ENCODE peak calls at places on chromosomes 7 and 10, in seven cellular contexts. I is pancreas; O is AG08395; S is cardiac fibroblast; H is fibroblast of the aortic adventitia; J is brain microvascular endothelial cell; G is activated naive CD4-positive, alpha-beta T cell. M is an unnamed sample.

GRCh38 chr7:149856-150636 is 42.3 kb upstream of the FAM20C start:
- DNase-seq in I (peak), O (no peak), S (no peak), H (no peak), J (no peak), G (no peak), M (peak)

GRCh38 chr7:132187391-132187790 is 388.9 kb downstream of the PLXNA4 start:
- DNase-seq in I (no peak), O (no peak), S (no peak), H (no peak), J (no peak), G (no peak), M (no peak)

GRCh38 chr7:91344911-91345310 is 80.7 kb downstream of the FZD1 start:
- DNase-seq in I (no peak), O (no peak), S (peak), H (no peak), J (no peak), G (no peak), M (no peak)

GRCh38 chr7:26083113-26083512 is 68.9 kb upstream of the NFE2L3 start:
- DNase-seq in I (no peak), O (no peak), S (peak), H (no peak), J (no peak), G (no peak), M (no peak)

GRCh38 chr7:50507898-50508470 is 57.2 kb downstream of the DDC start:
- DNase-seq in I (no peak), O (no peak), S (no peak), H (no peak), J (no peak), G (no peak), M (no peak)

GRCh38 chr10:35372329-35372728 is 36.0 kb downstream of the CCNY start:
- DNase-seq in I (no peak), O (peak), S (peak), H (peak), J (no peak), G (no peak), M (peak)

GRCh38 chr7:141675431-141676210 is 26.3 kb downstream of the DENND11 start:
- DNase-seq in I (no peak), O (no peak), S (no peak), H (no peak), J (no peak), G (no peak), M (no peak)

GRCh38 chr7:70700935-70701425 is 431.0 kb upstream of the GALNT17 start:
- DNase-seq in I (no peak), O (no peak), S (no peak), H (no peak), J (no peak), G (no peak), M (no peak)

GRCh38 chr10:6204063-6204340 is 1.3 kb downstream of the PFKFB3 start:
- DNase-seq in I (peak), O (peak), S (no peak), H (no peak), J (no peak), G (peak), M (peak)

GRCh38 chr7:116691664-116692063 is 19.7 kb downstream of the MET start:
- DNase-seq in I (no peak), O (no peak), S (peak), H (peak), J (peak), G (no peak), M (no peak)

GRCh38 chr7:98892609-98893008 is 14.3 kb downstream of the TRRAP start:
- DNase-seq in I (no peak), O (no peak), S (no peak), H (no peak), J (no peak), G (no peak), M (no peak)

GRCh38 chr10:71740069-71740468 is 20.5 kb upstream of the C10orf105 start:
- DNase-seq in I (no peak), O (peak), S (peak), H (peak), J (no peak), G (no peak), M (no peak)

GRCh38 chr7:158001003-158001402 is 586.6 kb downstream of the PTPRN2 start:
- DNase-seq in I (no peak), O (no peak), S (no peak), H (no peak), J (no peak), G (no peak), M (no peak)

GRCh38 chr10:1715821-1716220 is 21.5 kb downstream of the ADARB2 start:
- DNase-seq in I (no peak), O (no peak), S (no peak), H (no peak), J (no peak), G (no peak), M (peak)

GRCh38 chr7:47596502-47597202 is 14.7 kb upstream of the TNS3 start:
- DNase-seq in I (peak), O (no peak), S (peak), H (peak), J (no peak), G (no peak), M (peak)

M was measured in MG63.